ENCODE peak calls at places on chromosomes 2 and 18, in ten cellular contexts. One of them, this sample, is unnamed.

GRCh38 chr18:50622320-50622719 is 62.4 kb downstream of the MAPK4 start:
- DNase-seq in spleen: no peak
- DNase-seq in stomach: no peak
- DNase-seq in suprapubic skin: no peak
- DNase-seq in breast epithelium: no peak
- DNase-seq in K562: no peak
- DNase-seq in GM12891: no peak
- DNase-seq in transverse colon: no peak
- DNase-seq in endothelial cell of umbilical vein: no peak
- DNase-seq in HCT116: no peak
- DNase-seq in this sample: no peak

GRCh38 chr2:11562476-11562875 is 28.6 kb downstream of the GREB1 start:
- DNase-seq in spleen: peak; percentile 56
- DNase-seq in stomach: no peak
- DNase-seq in suprapubic skin: peak; percentile 62
- DNase-seq in breast epithelium: no peak
- DNase-seq in K562: no peak
- DNase-seq in GM12891: no peak
- DNase-seq in transverse colon: no peak
- DNase-seq in endothelial cell of umbilical vein: no peak
- DNase-seq in HCT116: no peak
- DNase-seq in this sample: peak; percentile 44

GRCh38 chr18:5417342-5417741 is 121.8 kb upstream of the ZBTB14 start:
- DNase-seq in spleen: no peak
- DNase-seq in stomach: no peak
- DNase-seq in suprapubic skin: no peak
- DNase-seq in breast epithelium: no peak
- DNase-seq in K562: no peak
- DNase-seq in GM12891: no peak
- DNase-seq in transverse colon: no peak
- DNase-seq in endothelial cell of umbilical vein: no peak
- DNase-seq in HCT116: no peak
- DNase-seq in this sample: no peak

GRCh38 chr18:68721681-68722583 is 7.0 kb upstream of the TMX3 start:
- DNase-seq in spleen: no peak
- DNase-seq in stomach: no peak
- DNase-seq in suprapubic skin: no peak
- DNase-seq in breast epithelium: no peak
- DNase-seq in K562: no peak
- DNase-seq in GM12891: no peak
- DNase-seq in transverse colon: no peak
- DNase-seq in endothelial cell of umbilical vein: no peak
- DNase-seq in HCT116: no peak
- DNase-seq in this sample: no peak

GRCh38 chr18:13572721-13573120 is 153.6 kb downstream of the FAM210A start:
- DNase-seq in spleen: no peak
- DNase-seq in stomach: no peak
- DNase-seq in suprapubic skin: no peak
- DNase-seq in breast epithelium: no peak
- DNase-seq in K562: no peak
- DNase-seq in GM12891: no peak
- DNase-seq in transverse colon: no peak
- DNase-seq in endothelial cell of umbilical vein: no peak
- DNase-seq in HCT116: no peak
- DNase-seq in this sample: no peak

GRCh38 chr18:56538756-56539155 is 99.6 kb downstream of the TXNL1 start:
- DNase-seq in spleen: no peak
- DNase-seq in stomach: no peak
- DNase-seq in suprapubic skin: no peak
- DNase-seq in breast epithelium: no peak
- DNase-seq in K562: no peak
- DNase-seq in GM12891: no peak
- DNase-seq in transverse colon: no peak
- DNase-seq in endothelial cell of umbilical vein: no peak
- DNase-seq in HCT116: no peak
- DNase-seq in this sample: no peak

GRCh38 chr2:215829261-215829660 is 184.1 kb downstream of the MREG start:
- DNase-seq in spleen: no peak
- DNase-seq in stomach: no peak
- DNase-seq in suprapubic skin: no peak
- DNase-seq in breast epithelium: no peak
- DNase-seq in K562: no peak
- DNase-seq in GM12891: no peak
- DNase-seq in transverse colon: no peak
- DNase-seq in endothelial cell of umbilical vein: no peak
- DNase-seq in HCT116: no peak
- DNase-seq in this sample: no peak

GRCh38 chr2:196403471-196403870 is 232.1 kb upstream of the STK17B start:
- DNase-seq in spleen: no peak
- DNase-seq in stomach: no peak
- DNase-seq in suprapubic skin: no peak
- DNase-seq in breast epithelium: no peak
- DNase-seq in K562: no peak
- DNase-seq in GM12891: no peak
- DNase-seq in transverse colon: no peak
- DNase-seq in endothelial cell of umbilical vein: peak; percentile 85
- DNase-seq in HCT116: no peak
- DNase-seq in this sample: no peak

GRCh38 chr2:227871375-227871788 is at the start of gene DAW1:
- DNase-seq in spleen: peak; percentile 81
- DNase-seq in stomach: peak; percentile 63
- DNase-seq in suprapubic skin: no peak
- DNase-seq in breast epithelium: no peak
- DNase-seq in K562: peak; percentile 4
- DNase-seq in GM12891: peak; percentile 49
- DNase-seq in transverse colon: peak; percentile 58
- DNase-seq in endothelial cell of umbilical vein: peak; percentile 78
- DNase-seq in HCT116: no peak
- DNase-seq in this sample: no peak

GRCh38 chr2:74186038-74186437 is 7.4 kb upstream of the MOB1A start:
- DNase-seq in spleen: peak; percentile 82
- DNase-seq in stomach: no peak
- DNase-seq in suprapubic skin: no peak
- DNase-seq in breast epithelium: no peak
- DNase-seq in K562: peak; percentile 89
- DNase-seq in GM12891: peak; percentile 40
- DNase-seq in transverse colon: peak; percentile 45
- DNase-seq in endothelial cell of umbilical vein: no peak
- DNase-seq in HCT116: no peak
- DNase-seq in this sample: peak; percentile 68

GRCh38 chr2:234715671-234716250 is 218.9 kb upstream of the ARL4C start:
- DNase-seq in spleen: no peak
- DNase-seq in stomach: no peak
- DNase-seq in suprapubic skin: peak; percentile 53
- DNase-seq in breast epithelium: no peak
- DNase-seq in K562: no peak
- DNase-seq in GM12891: no peak
- DNase-seq in transverse colon: no peak
- DNase-seq in endothelial cell of umbilical vein: no peak
- DNase-seq in HCT116: no peak
- DNase-seq in this sample: no peak

GRCh38 chr2:86746903-86747302 is 26.8 kb downstream of the RMND5A start:
- DNase-seq in spleen: no peak
- DNase-seq in stomach: no peak
- DNase-seq in suprapubic skin: no peak
- DNase-seq in breast epithelium: no peak
- DNase-seq in K562: no peak
- DNase-seq in GM12891: no peak
- DNase-seq in transverse colon: no peak
- DNase-seq in endothelial cell of umbilical vein: no peak
- DNase-seq in HCT116: no peak
- DNase-seq in this sample: no peak

GRCh38 chr2:158810761-158811470 is 15.8 kb downstream of the DAPL1 start:
- DNase-seq in spleen: no peak
- DNase-seq in stomach: no peak
- DNase-seq in suprapubic skin: no peak
- DNase-seq in breast epithelium: no peak
- DNase-seq in K562: no peak
- DNase-seq in GM12891: no peak
- DNase-seq in transverse colon: no peak
- DNase-seq in endothelial cell of umbilical vein: no peak
- DNase-seq in HCT116: no peak
- DNase-seq in this sample: no peak

GRCh38 chr2:206983156-206983875 is 44.0 kb downstream of the CPO start:
- DNase-seq in spleen: no peak
- DNase-seq in stomach: no peak
- DNase-seq in suprapubic skin: no peak
- DNase-seq in breast epithelium: no peak
- DNase-seq in K562: no peak
- DNase-seq in GM12891: no peak
- DNase-seq in transverse colon: no peak
- DNase-seq in endothelial cell of umbilical vein: no peak
- DNase-seq in HCT116: no peak
- DNase-seq in this sample: no peak

GRCh38 chr2:27956895-27957294 is 66.4 kb downstream of the BABAM2 start:
- DNase-seq in spleen: no peak
- DNase-seq in stomach: no peak
- DNase-seq in suprapubic skin: no peak
- DNase-seq in breast epithelium: no peak
- DNase-seq in K562: no peak
- DNase-seq in GM12891: no peak
- DNase-seq in transverse colon: no peak
- DNase-seq in endothelial cell of umbilical vein: no peak
- DNase-seq in HCT116: no peak
- DNase-seq in this sample: no peak

GRCh38 chr2:13686262-13686661 is 946.3 kb upstream of the LRATD1 start:
- DNase-seq in spleen: no peak
- DNase-seq in stomach: no peak
- DNase-seq in suprapubic skin: no peak
- DNase-seq in breast epithelium: no peak
- DNase-seq in K562: no peak
- DNase-seq in GM12891: no peak
- DNase-seq in transverse colon: no peak
- DNase-seq in endothelial cell of umbilical vein: no peak
- DNase-seq in HCT116: no peak
- DNase-seq in this sample: no peak

GRCh38 chr2:13681936-13682335 is 950.6 kb upstream of the LRATD1 start:
- DNase-seq in spleen: no peak
- DNase-seq in stomach: no peak
- DNase-seq in suprapubic skin: no peak
- DNase-seq in breast epithelium: no peak
- DNase-seq in K562: no peak
- DNase-seq in GM12891: no peak
- DNase-seq in transverse colon: no peak
- DNase-seq in endothelial cell of umbilical vein: no peak
- DNase-seq in HCT116: no peak
- DNase-seq in this sample: no peak

GRCh38 chr2:13682878-13683277 is 949.6 kb upstream of the LRATD1 start:
- DNase-seq in spleen: no peak
- DNase-seq in stomach: peak; percentile 77
- DNase-seq in suprapubic skin: no peak
- DNase-seq in breast epithelium: no peak
- DNase-seq in K562: no peak
- DNase-seq in GM12891: no peak
- DNase-seq in transverse colon: no peak
- DNase-seq in endothelial cell of umbilical vein: no peak
- DNase-seq in HCT116: no peak
- DNase-seq in this sample: no peak
- TF ChIP-seq POLR2AphosphoS5 in spleen: no peak
- TF ChIP-seq POLR2AphosphoS5 in stomach: no peak
- TF ChIP-seq POLR2AphosphoS5 in suprapubic skin: no peak
- TF ChIP-seq POLR2AphosphoS5 in breast epithelium: no peak
- TF ChIP-seq POLR2AphosphoS5 in K562: no peak
- TF ChIP-seq POLR2AphosphoS5 in GM12891: no peak
- TF ChIP-seq POLR2AphosphoS5 in transverse colon: no peak
- TF ChIP-seq POLR2AphosphoS5 in endothelial cell of umbilical vein: no peak
- TF ChIP-seq POLR2AphosphoS5 in HCT116: no peak
- TF ChIP-seq POLR2AphosphoS5 in this sample: no peak

GRCh38 chr2:150487537-150488429 is at the start of gene RND3:
- DNase-seq in spleen: peak; percentile 84
- DNase-seq in stomach: peak; percentile 96
- DNase-seq in suprapubic skin: peak; percentile 100
- DNase-seq in breast epithelium: peak; percentile 99
- DNase-seq in K562: peak; percentile 76
- DNase-seq in GM12891: peak; percentile 24
- DNase-seq in transverse colon: peak; percentile 97
- DNase-seq in endothelial cell of umbilical vein: peak; percentile 99
- DNase-seq in HCT116: peak; percentile 98
- DNase-seq in this sample: peak; percentile 99
- TF ChIP-seq POLR2A in spleen: no peak
- TF ChIP-seq POLR2A in stomach: no peak
- TF ChIP-seq POLR2A in suprapubic skin: peak; percentile 75
- TF ChIP-seq POLR2A in breast epithelium: peak; percentile 97
- TF ChIP-seq POLR2A in K562: no peak
- TF ChIP-seq POLR2A in GM12891: no peak
- TF ChIP-seq POLR2A in transverse colon: peak; percentile 98
- TF ChIP-seq POLR2A in endothelial cell of umbilical vein: peak; percentile 100
- TF ChIP-seq POLR2A in HCT116: peak; percentile 99
- TF ChIP-seq POLR2A in this sample: peak; percentile 94

DNA sequence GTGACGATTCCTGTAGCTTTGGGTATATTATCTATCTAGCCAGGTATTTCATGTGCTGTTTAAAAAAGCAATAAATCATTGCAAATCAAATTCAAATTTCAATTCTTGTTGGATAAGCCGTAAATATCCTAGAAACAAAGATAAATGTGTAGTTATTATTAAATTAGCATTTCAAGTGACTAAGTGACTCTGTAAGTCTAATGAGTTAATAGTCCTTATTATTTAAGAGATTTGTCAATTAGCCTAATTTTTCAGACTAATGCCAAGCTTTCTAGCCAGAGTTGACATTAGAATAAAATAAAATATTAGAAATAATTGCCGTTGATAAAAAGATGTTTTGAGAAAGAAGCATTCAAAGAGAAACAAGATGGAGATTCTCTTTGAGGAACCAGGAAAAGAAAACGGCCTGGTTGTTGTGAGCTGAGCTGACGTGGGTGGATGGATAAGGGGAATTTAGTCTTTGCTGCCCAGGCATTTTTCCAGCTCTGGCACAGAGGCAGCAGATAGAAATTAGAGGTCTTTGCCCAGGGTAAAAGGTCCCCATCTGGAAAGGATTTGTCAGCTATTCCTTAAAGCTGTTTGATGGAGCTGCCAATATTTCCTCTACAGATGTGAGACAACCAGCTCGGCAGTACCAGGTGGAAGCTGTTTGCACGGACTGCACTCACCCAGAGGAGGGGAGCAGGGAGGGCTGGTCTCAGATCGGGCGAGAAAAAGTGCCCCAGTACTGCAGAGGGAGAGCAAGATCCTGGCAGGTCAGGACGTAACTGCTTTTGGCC is 117.3 kb upstream of the SEC11C start:
- DNase-seq in spleen: no peak
- DNase-seq in stomach: no peak
- DNase-seq in suprapubic skin: no peak
- DNase-seq in breast epithelium: no peak
- DNase-seq in K562: no peak
- DNase-seq in GM12891: no peak
- DNase-seq in transverse colon: no peak
- DNase-seq in endothelial cell of umbilical vein: no peak
- DNase-seq in HCT116: no peak
- DNase-seq in this sample: no peak
- TF ChIP-seq POLR2AphosphoS5 in spleen: no peak
- TF ChIP-seq POLR2AphosphoS5 in stomach: no peak
- TF ChIP-seq POLR2AphosphoS5 in suprapubic skin: no peak
- TF ChIP-seq POLR2AphosphoS5 in breast epithelium: no peak
- TF ChIP-seq POLR2AphosphoS5 in K562: no peak
- TF ChIP-seq POLR2AphosphoS5 in GM12891: no peak
- TF ChIP-seq POLR2AphosphoS5 in transverse colon: no peak
- TF ChIP-seq POLR2AphosphoS5 in endothelial cell of umbilical vein: no peak
- TF ChIP-seq POLR2AphosphoS5 in HCT116: no peak
- TF ChIP-seq POLR2AphosphoS5 in this sample: no peak

GRCh38 chr18:58025205-58025604 is 18.8 kb upstream of the NEDD4L start:
- DNase-seq in spleen: no peak
- DNase-seq in stomach: no peak
- DNase-seq in suprapubic skin: no peak
- DNase-seq in breast epithelium: no peak
- DNase-seq in K562: no peak
- DNase-seq in GM12891: no peak
- DNase-seq in transverse colon: no peak
- DNase-seq in endothelial cell of umbilical vein: no peak
- DNase-seq in HCT116: no peak
- DNase-seq in this sample: no peak
- TF ChIP-seq POLR2A in spleen: no peak
- TF ChIP-seq POLR2A in stomach: no peak
- TF ChIP-seq POLR2A in suprapubic skin: no peak
- TF ChIP-seq POLR2A in breast epithelium: no peak
- TF ChIP-seq POLR2A in K562: no peak
- TF ChIP-seq POLR2A in GM12891: no peak
- TF ChIP-seq POLR2A in transverse colon: no peak
- TF ChIP-seq POLR2A in endothelial cell of umbilical vein: no peak
- TF ChIP-seq POLR2A in HCT116: no peak
- TF ChIP-seq POLR2A in this sample: no peak